ENCODE peak calls at places on chromosomes 7 and 10, in nine cellular contexts. One of them, this sample, is unnamed.

GRCh38 chr7:39071116-39071515 is 93.4 kb downstream of the POU6F2 start:
- DNase-seq in A549: no peak
- DNase-seq in HepG2: no peak
- DNase-seq in ovary: no peak
- DNase-seq in tibial nerve: no peak
- DNase-seq in suprapubic skin: no peak
- DNase-seq in K562: no peak
- DNase-seq in stomach: no peak
- DNase-seq in sigmoid colon: no peak
- DNase-seq in this sample: no peak

GRCh38 chr10:92547676-92548075 is 26.2 kb downstream of the IDE start:
- DNase-seq in A549: no peak
- DNase-seq in HepG2: no peak
- DNase-seq in ovary: no peak
- DNase-seq in tibial nerve: no peak
- DNase-seq in suprapubic skin: no peak
- DNase-seq in K562: no peak
- DNase-seq in stomach: no peak
- DNase-seq in sigmoid colon: no peak
- DNase-seq in this sample: no peak

GRCh38 chr7:35714862-35715261 is 19.9 kb upstream of the HERPUD2 start:
- DNase-seq in A549: no peak
- DNase-seq in HepG2: no peak
- DNase-seq in ovary: no peak
- DNase-seq in tibial nerve: no peak
- DNase-seq in suprapubic skin: no peak
- DNase-seq in K562: no peak
- DNase-seq in stomach: no peak
- DNase-seq in sigmoid colon: no peak
- DNase-seq in this sample: no peak

GRCh38 chr10:6504296-6504695 is 75.8 kb downstream of the PRKCQ start:
- DNase-seq in A549: no peak
- DNase-seq in HepG2: no peak
- DNase-seq in ovary: no peak
- DNase-seq in tibial nerve: no peak
- DNase-seq in suprapubic skin: no peak
- DNase-seq in K562: no peak
- DNase-seq in stomach: no peak
- DNase-seq in sigmoid colon: no peak
- DNase-seq in this sample: no peak

GRCh38 chr10:62681211-62681940 is 123.1 kb upstream of the ADO start:
- DNase-seq in A549: no peak
- DNase-seq in HepG2: peak; percentile 36
- DNase-seq in ovary: no peak
- DNase-seq in tibial nerve: no peak
- DNase-seq in suprapubic skin: no peak
- DNase-seq in K562: no peak
- DNase-seq in stomach: peak; percentile 29
- DNase-seq in sigmoid colon: no peak
- DNase-seq in this sample: peak; percentile 40

GRCh38 chr10:4294271-4294670 is 509.3 kb upstream of the KLF6 start:
- DNase-seq in A549: no peak
- DNase-seq in HepG2: no peak
- DNase-seq in ovary: no peak
- DNase-seq in tibial nerve: no peak
- DNase-seq in suprapubic skin: no peak
- DNase-seq in K562: no peak
- DNase-seq in stomach: no peak
- DNase-seq in sigmoid colon: no peak
- DNase-seq in this sample: no peak

GRCh38 chr10:1609038-1609411 is 128.3 kb downstream of the ADARB2 start:
- DNase-seq in A549: no peak
- DNase-seq in HepG2: no peak
- DNase-seq in ovary: no peak
- DNase-seq in tibial nerve: no peak
- DNase-seq in suprapubic skin: no peak
- DNase-seq in K562: no peak
- DNase-seq in stomach: no peak
- DNase-seq in sigmoid colon: no peak
- DNase-seq in this sample: no peak

GRCh38 chr10:129628823-129629222 is 161.8 kb downstream of the MGMT start:
- DNase-seq in A549: no peak
- DNase-seq in HepG2: no peak
- DNase-seq in ovary: no peak
- DNase-seq in tibial nerve: no peak
- DNase-seq in suprapubic skin: no peak
- DNase-seq in K562: no peak
- DNase-seq in stomach: no peak
- DNase-seq in sigmoid colon: no peak
- DNase-seq in this sample: no peak

GRCh38 chr7:92969061-92969460 is 132.7 kb upstream of the CDK6 start:
- DNase-seq in A549: no peak
- DNase-seq in HepG2: no peak
- DNase-seq in ovary: no peak
- DNase-seq in tibial nerve: no peak
- DNase-seq in suprapubic skin: no peak
- DNase-seq in K562: no peak
- DNase-seq in stomach: no peak
- DNase-seq in sigmoid colon: no peak
- DNase-seq in this sample: no peak

GRCh38 chr7:92973293-92973731 is 136.9 kb upstream of the CDK6 start:
- DNase-seq in A549: no peak
- DNase-seq in HepG2: no peak
- DNase-seq in ovary: no peak
- DNase-seq in tibial nerve: no peak
- DNase-seq in suprapubic skin: no peak
- DNase-seq in K562: no peak
- DNase-seq in stomach: no peak
- DNase-seq in sigmoid colon: no peak
- DNase-seq in this sample: no peak

GRCh38 chr7:92968502-92968901 is 132.1 kb upstream of the CDK6 start:
- DNase-seq in A549: no peak
- DNase-seq in HepG2: no peak
- DNase-seq in ovary: no peak
- DNase-seq in tibial nerve: no peak
- DNase-seq in suprapubic skin: no peak
- DNase-seq in K562: no peak
- DNase-seq in stomach: no peak
- DNase-seq in sigmoid colon: no peak
- DNase-seq in this sample: no peak

GRCh38 chr7:92976931-92977330 is 140.6 kb upstream of the CDK6 start:
- DNase-seq in A549: no peak
- DNase-seq in HepG2: no peak
- DNase-seq in ovary: no peak
- DNase-seq in tibial nerve: no peak
- DNase-seq in suprapubic skin: no peak
- DNase-seq in K562: no peak
- DNase-seq in stomach: no peak
- DNase-seq in sigmoid colon: no peak
- DNase-seq in this sample: no peak

DNA sequence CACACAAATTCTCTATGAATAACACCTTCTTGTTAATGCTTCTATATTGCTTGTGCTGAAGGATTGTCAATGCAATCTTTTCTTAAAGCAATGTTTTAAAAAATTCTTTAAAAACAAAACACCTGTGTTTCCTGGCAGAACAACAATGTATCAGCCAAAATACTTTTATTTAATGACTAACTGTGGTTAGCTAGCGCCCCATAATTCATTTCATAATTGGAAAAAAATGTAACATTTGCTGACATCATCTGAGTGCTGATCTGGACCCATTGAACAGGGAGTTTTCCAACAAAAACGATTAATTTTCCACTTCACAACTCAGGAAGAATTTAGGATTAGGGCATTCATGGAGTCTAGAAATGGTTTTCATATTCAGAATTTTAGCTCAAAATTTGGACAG is 137.6 kb upstream of the CDK6 start:
- DNase-seq in A549: no peak
- DNase-seq in HepG2: no peak
- DNase-seq in ovary: no peak
- DNase-seq in tibial nerve: no peak
- DNase-seq in suprapubic skin: no peak
- DNase-seq in K562: no peak
- DNase-seq in stomach: no peak
- DNase-seq in sigmoid colon: no peak
- DNase-seq in this sample: no peak
- TF ChIP-seq EP300 in A549: no peak
- TF ChIP-seq EP300 in HepG2: no peak
- TF ChIP-seq EP300 in ovary: no peak
- TF ChIP-seq EP300 in tibial nerve: no peak
- TF ChIP-seq EP300 in suprapubic skin: no peak
- TF ChIP-seq EP300 in K562: no peak
- TF ChIP-seq EP300 in stomach: no peak
- TF ChIP-seq EP300 in sigmoid colon: no peak
- TF ChIP-seq EP300 in this sample: no peak

GRCh38 chr7:129228633-129229032 is 3.8 kb downstream of the AHCYL2 start:
- DNase-seq in A549: no peak
- DNase-seq in HepG2: no peak
- DNase-seq in ovary: no peak
- DNase-seq in tibial nerve: no peak
- DNase-seq in suprapubic skin: no peak
- DNase-seq in K562: no peak
- DNase-seq in stomach: no peak
- DNase-seq in sigmoid colon: no peak
- DNase-seq in this sample: no peak

GRCh38 chr7:129225931-129226572 is 1.2 kb downstream of the AHCYL2 start:
- DNase-seq in A549: no peak
- DNase-seq in HepG2: no peak
- DNase-seq in ovary: no peak
- DNase-seq in tibial nerve: no peak
- DNase-seq in suprapubic skin: no peak
- DNase-seq in K562: no peak
- DNase-seq in stomach: no peak
- DNase-seq in sigmoid colon: no peak
- DNase-seq in this sample: no peak

GRCh38 chr7:129224251-129225205 is at the start of gene AHCYL2:
- DNase-seq in A549: peak; percentile 98
- DNase-seq in HepG2: peak; percentile 91
- DNase-seq in ovary: peak; percentile 98
- DNase-seq in tibial nerve: peak; percentile 92
- DNase-seq in suprapubic skin: peak; percentile 98
- DNase-seq in K562: peak; percentile 98
- DNase-seq in stomach: peak; percentile 98
- DNase-seq in sigmoid colon: peak; percentile 98
- DNase-seq in this sample: peak; percentile 99

GRCh38 chr7:129227646-129228578 is 3.1 kb downstream of the AHCYL2 start:
- DNase-seq in A549: no peak
- DNase-seq in HepG2: no peak
- DNase-seq in ovary: no peak
- DNase-seq in tibial nerve: no peak
- DNase-seq in suprapubic skin: no peak
- DNase-seq in K562: no peak
- DNase-seq in stomach: no peak
- DNase-seq in sigmoid colon: no peak
- DNase-seq in this sample: no peak

GRCh38 chr7:129225206-129225930 is 538 bp downstream of the AHCYL2 start:
- DNase-seq in A549: peak; percentile 48
- DNase-seq in HepG2: peak; percentile 20
- DNase-seq in ovary: peak; percentile 53
- DNase-seq in tibial nerve: peak; percentile 19
- DNase-seq in suprapubic skin: peak; percentile 80
- DNase-seq in K562: peak; percentile 61
- DNase-seq in stomach: peak; percentile 55
- DNase-seq in sigmoid colon: peak; percentile 81
- DNase-seq in this sample: peak; percentile 59
- TF ChIP-seq POLR2A in A549: no peak
- TF ChIP-seq POLR2A in HepG2: no peak
- TF ChIP-seq POLR2A in ovary: peak; percentile 6
- TF ChIP-seq POLR2A in tibial nerve: no peak
- TF ChIP-seq POLR2A in suprapubic skin: no peak
- TF ChIP-seq POLR2A in K562: no peak
- TF ChIP-seq POLR2A in stomach: no peak
- TF ChIP-seq POLR2A in sigmoid colon: no peak
- TF ChIP-seq POLR2A in this sample: no peak

DNA sequence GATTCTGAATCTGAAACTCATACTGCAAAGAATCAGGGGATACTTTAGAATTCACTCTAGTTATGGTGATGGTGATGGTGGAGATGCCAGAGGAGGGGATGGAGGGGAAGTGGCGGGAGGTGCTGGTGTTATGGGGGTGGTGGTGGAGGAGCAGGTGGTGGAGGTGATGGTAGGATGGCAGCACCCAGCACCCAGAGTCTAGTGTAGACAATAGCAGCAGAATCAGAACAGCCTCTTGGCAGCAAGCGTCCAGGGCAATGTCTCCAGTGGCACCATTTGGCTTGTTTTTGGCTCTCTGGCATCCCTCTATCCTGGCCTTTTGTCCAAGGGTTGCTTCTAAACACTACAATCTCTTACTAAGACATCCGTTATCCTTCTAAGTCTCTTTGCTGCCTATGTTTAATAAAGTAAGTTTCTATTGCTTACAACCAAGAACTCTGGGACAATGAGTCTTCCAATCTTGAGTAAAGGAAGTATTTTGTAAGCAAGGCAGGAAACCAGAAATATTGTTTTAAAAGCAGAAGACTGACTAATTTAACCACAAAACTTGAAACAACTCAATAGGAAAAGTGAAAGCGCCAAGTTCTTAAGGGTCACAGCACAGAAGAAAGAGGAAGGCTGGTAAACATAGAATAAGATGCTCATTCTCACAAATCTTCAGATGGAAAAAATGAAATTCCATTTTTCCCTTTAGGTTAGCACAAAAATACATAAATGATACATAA is 42.4 kb upstream of the GDF10 start:
- DNase-seq in A549: no peak
- DNase-seq in HepG2: no peak
- DNase-seq in ovary: no peak
- DNase-seq in tibial nerve: no peak
- DNase-seq in suprapubic skin: no peak
- DNase-seq in K562: no peak
- DNase-seq in stomach: no peak
- DNase-seq in sigmoid colon: peak; percentile 19
- DNase-seq in this sample: no peak
- TF ChIP-seq EP300 in A549: no peak
- TF ChIP-seq EP300 in HepG2: no peak
- TF ChIP-seq EP300 in ovary: no peak
- TF ChIP-seq EP300 in tibial nerve: no peak
- TF ChIP-seq EP300 in suprapubic skin: no peak
- TF ChIP-seq EP300 in K562: no peak
- TF ChIP-seq EP300 in stomach: no peak
- TF ChIP-seq EP300 in sigmoid colon: no peak
- TF ChIP-seq EP300 in this sample: no peak

GRCh38 chr10:69319911-69320316 is 41.6 kb downstream of the HK1 start:
- DNase-seq in A549: no peak
- DNase-seq in HepG2: no peak
- DNase-seq in ovary: no peak
- DNase-seq in tibial nerve: no peak
- DNase-seq in suprapubic skin: no peak
- DNase-seq in K562: no peak
- DNase-seq in stomach: no peak
- DNase-seq in sigmoid colon: no peak
- DNase-seq in this sample: no peak

GRCh38 chr10:69316313-69317059 is 38.2 kb downstream of the HK1 start:
- DNase-seq in A549: no peak
- DNase-seq in HepG2: no peak
- DNase-seq in ovary: peak; percentile 32
- DNase-seq in tibial nerve: peak; percentile 73
- DNase-seq in suprapubic skin: no peak
- DNase-seq in K562: no peak
- DNase-seq in stomach: no peak
- DNase-seq in sigmoid colon: no peak
- DNase-seq in this sample: no peak

GRCh38 chr10:69318997-69319727 is 40.9 kb downstream of the HK1 start:
- DNase-seq in A549: peak; percentile 34
- DNase-seq in HepG2: no peak
- DNase-seq in ovary: peak; percentile 80
- DNase-seq in tibial nerve: peak; percentile 61
- DNase-seq in suprapubic skin: peak; percentile 94
- DNase-seq in K562: peak; percentile 64
- DNase-seq in stomach: peak; percentile 84
- DNase-seq in sigmoid colon: peak; percentile 92
- DNase-seq in this sample: peak; percentile 87

GRCh38 chr10:69317175-69318086 is 39.1 kb downstream of the HK1 start:
- DNase-seq in A549: no peak
- DNase-seq in HepG2: no peak
- DNase-seq in ovary: no peak
- DNase-seq in tibial nerve: no peak
- DNase-seq in suprapubic skin: no peak
- DNase-seq in K562: peak; percentile 92
- DNase-seq in stomach: no peak
- DNase-seq in sigmoid colon: no peak
- DNase-seq in this sample: no peak

GRCh38 chr10:69318087-69318996 is 40.0 kb downstream of the HK1 start:
- DNase-seq in A549: peak; percentile 83
- DNase-seq in HepG2: no peak
- DNase-seq in ovary: peak; percentile 86
- DNase-seq in tibial nerve: peak; percentile 70
- DNase-seq in suprapubic skin: peak; percentile 94
- DNase-seq in K562: peak; percentile 98
- DNase-seq in stomach: peak; percentile 93
- DNase-seq in sigmoid colon: peak; percentile 96
- DNase-seq in this sample: peak; percentile 94
- TF ChIP-seq POLR2A in A549: peak; percentile 36
- TF ChIP-seq POLR2A in HepG2: no peak
- TF ChIP-seq POLR2A in ovary: peak; percentile 57
- TF ChIP-seq POLR2A in tibial nerve: peak; percentile 42
- TF ChIP-seq POLR2A in suprapubic skin: peak; percentile 18
- TF ChIP-seq POLR2A in K562: no peak
- TF ChIP-seq POLR2A in stomach: no peak
- TF ChIP-seq POLR2A in sigmoid colon: peak; percentile 62
- TF ChIP-seq POLR2A in this sample: peak; percentile 81